ENCODE peak calls at places on chromosomes 1 and 21, in five cellular contexts. I, F, O, S and G are unnamed samples.

GRCh38 chr21:33123396-33124120 is 53.6 kb downstream of the OLIG1 start:
- DNase-seq in S (no peak), F (no peak), O (no peak), I (peak), G (no peak)

GRCh38 chr1:46183926-46184557 is 7.8 kb upstream of the P3R3URF start:
- DNase-seq in O (no peak), I (no peak), S (no peak), F (no peak), G (no peak)

GRCh38 chr1:92711473-92712165 is 73.3 kb downstream of the EVI5 start:
- DNase-seq in I (peak), F (no peak), O (no peak), S (no peak), G (no peak)

GRCh38 chr1:119758584-119758983 is 10.1 kb downstream of the HMGCS2 start:
- DNase-seq in F (no peak), I (no peak), S (no peak), O (no peak), G (no peak)

GRCh38 chr1:106956721-106957120 is 99.8 kb upstream of the PRMT6 start:
- DNase-seq in F (no peak), I (no peak), O (no peak), S (no peak), G (no peak)

GRCh38 chr1:2862441-2863148 is 61.1 kb upstream of the TTC34 start:
- DNase-seq in I (no peak), F (no peak), S (no peak), O (no peak), G (no peak)

GRCh38 chr1:47696911-47697441 is 259.1 kb downstream of the FOXD2 start:
- DNase-seq in S (no peak), I (peak), O (no peak), F (no peak), G (no peak)

GRCh38 chr1:76330993-76331603 is 256.6 kb downstream of the ST6GALNAC3 start:
- DNase-seq in O (peak), S (no peak), I (peak), F (peak), G (peak)

GRCh38 chr1:197467881-197468280 is 199.8 kb downstream of the CRB1 start:
- DNase-seq in F (no peak), S (no peak), O (no peak), I (no peak), G (no peak)

GRCh38 chr1:51421961-51422360 is 91.6 kb upstream of the TTC39A start:
- DNase-seq in O (peak), I (peak), S (no peak), F (peak), G (peak)

GRCh38 chr1:26799479-26800133 is 11.9 kb downstream of the PIGV start:
- DNase-seq in O (peak), S (no peak), F (peak), I (no peak), G (no peak)

GRCh38 chr1:8598060-8598724 is 219.2 kb downstream of the RERE start:
- DNase-seq in S (no peak), I (peak), O (no peak), F (peak), G (peak)

GRCh38 chr1:8598783-8599182 is 218.7 kb downstream of the RERE start:
- DNase-seq in O (no peak), I (no peak), S (no peak), F (peak), G (peak)

GRCh38 chr1:8595332-8595731 is 222.1 kb downstream of the RERE start:
- DNase-seq in O (no peak), I (no peak), F (no peak), S (no peak), G (no peak)

GRCh38 chr1:8597455-8597854 is 220.0 kb downstream of the RERE start:
- DNase-seq in O (no peak), I (no peak), S (no peak), F (peak), G (no peak)

GRCh38 chr1:8595919-8596318 is 221.5 kb downstream of the RERE start:
- DNase-seq in I (no peak), O (no peak), S (peak), F (no peak), G (no peak)
- TF ChIP-seq FOXM1 in I (no peak), O (no peak), S (no peak), F (no peak), G (no peak)

GRCh38 chr21:15159382-15160020 is 94.7 kb upstream of the NRIP1 start:
- DNase-seq in S (no peak), I (no peak), F (no peak), O (no peak), G (no peak)

GRCh38 chr21:15170614-15171013 is 105.8 kb upstream of the NRIP1 start:
- DNase-seq in O (no peak), F (no peak), S (no peak), I (no peak), G (no peak)

GRCh38 chr21:15160136-15160535 is 95.3 kb upstream of the NRIP1 start:
- DNase-seq in S (no peak), O (no peak), I (no peak), F (no peak), G (no peak)

DNA sequence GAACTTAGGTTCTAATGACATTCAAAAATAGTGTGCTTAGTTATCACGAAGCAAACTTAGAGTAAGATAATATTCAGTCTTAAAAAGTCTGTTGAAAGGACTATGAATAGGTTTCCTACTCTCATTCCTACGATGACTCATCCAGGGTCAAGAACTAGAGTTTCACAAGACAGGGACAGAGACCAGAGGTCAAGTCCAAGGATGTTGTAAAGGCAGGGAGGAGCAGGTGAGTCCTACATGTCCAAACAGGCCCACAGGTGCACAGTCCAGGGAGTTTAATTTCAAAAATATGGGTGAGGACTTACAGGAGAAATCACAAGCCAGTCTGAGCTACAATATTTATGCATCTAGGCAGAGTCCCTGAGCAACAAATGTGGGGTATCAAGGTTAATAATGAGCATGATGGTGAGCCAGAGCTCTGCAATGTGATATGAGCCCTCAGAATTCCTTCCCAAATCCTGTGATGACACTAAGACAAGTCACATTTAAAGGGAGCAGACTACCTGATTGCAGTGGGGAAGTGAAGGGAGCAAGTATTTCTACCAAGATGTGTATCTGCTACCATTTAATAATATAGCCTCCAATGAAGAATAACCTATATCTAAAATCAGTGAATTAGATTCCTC is 100.0 kb upstream of the NRIP1 start:
- DNase-seq in S (no peak), F (no peak), O (no peak), I (peak), G (no peak)
- TF ChIP-seq FOXM1 in S (no peak), F (no peak), O (no peak), I (no peak), G (no peak)

DNA sequence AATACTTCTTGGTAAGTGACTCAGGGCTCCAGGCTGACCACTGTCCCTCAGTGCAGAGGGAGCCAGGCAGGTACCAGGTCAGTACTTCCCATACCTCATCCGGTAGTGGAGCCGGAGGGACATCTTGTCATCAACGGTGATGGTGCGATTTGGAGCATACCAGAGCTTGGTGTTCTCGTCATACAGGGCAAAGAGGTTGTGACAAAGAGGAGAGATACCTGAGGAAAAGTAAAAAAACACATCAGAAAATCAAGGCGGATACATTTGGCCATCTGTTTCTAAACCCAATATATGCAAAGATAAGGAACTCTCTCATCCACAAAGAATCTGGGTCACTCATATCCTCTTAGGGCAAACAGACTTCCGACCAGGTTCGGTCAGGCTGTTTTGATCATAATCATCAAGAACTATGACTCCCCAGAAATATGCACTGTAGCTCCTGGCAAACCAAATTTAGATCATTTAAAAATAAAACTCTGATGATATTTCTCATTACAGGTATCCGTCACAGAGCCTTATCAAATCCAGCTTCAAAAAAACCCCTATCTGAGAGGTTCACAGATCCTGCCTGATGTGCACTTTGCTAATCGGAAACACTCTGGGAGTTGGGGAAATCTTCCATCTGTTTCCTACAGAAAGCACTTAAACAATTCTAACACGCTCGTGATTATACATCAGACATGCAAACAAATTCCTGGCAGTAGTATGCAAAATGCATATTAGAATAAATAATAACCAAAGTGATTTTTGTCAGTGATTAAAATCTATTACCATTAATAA is 87.2 kb downstream of the JAK1 start:
- DNase-seq in O (no peak), S (no peak), I (no peak), F (peak), G (no peak)
- TF ChIP-seq FOXM1 in O (no peak), S (no peak), I (no peak), F (no peak), G (no peak)

GRCh38 chr1:28737245-28738137 is 751 bp downstream of the YTHDF2 start:
- DNase-seq in O (peak), F (peak), I (peak), S (no peak), G (peak)
- TF ChIP-seq FOXM1 in O (no peak), F (no peak), I (no peak), S (no peak), G (no peak)

GRCh38 chr1:245583081-245583480 is 428.3 kb downstream of the KIF26B start:
- DNase-seq in F (no peak), O (no peak), I (no peak), S (no peak), G (no peak)

GRCh38 chr1:245588250-245588649 is 433.5 kb downstream of the KIF26B start:
- DNase-seq in O (no peak), I (no peak), F (peak), S (no peak), G (no peak)

GRCh38 chr1:245583575-245584330 is 429.0 kb downstream of the KIF26B start:
- DNase-seq in S (no peak), O (no peak), F (peak), I (no peak), G (no peak)

GRCh38 chr1:245587435-245588105 is 432.8 kb downstream of the KIF26B start:
- DNase-seq in I (no peak), F (peak), O (no peak), S (no peak), G (no peak)

GRCh38 chr1:245585252-245585959 is 430.6 kb downstream of the KIF26B start:
- DNase-seq in I (no peak), O (no peak), S (no peak), F (peak), G (peak)
- TF ChIP-seq FOXM1 in I (no peak), O (no peak), S (no peak), F (no peak), G (no peak)

DNA sequence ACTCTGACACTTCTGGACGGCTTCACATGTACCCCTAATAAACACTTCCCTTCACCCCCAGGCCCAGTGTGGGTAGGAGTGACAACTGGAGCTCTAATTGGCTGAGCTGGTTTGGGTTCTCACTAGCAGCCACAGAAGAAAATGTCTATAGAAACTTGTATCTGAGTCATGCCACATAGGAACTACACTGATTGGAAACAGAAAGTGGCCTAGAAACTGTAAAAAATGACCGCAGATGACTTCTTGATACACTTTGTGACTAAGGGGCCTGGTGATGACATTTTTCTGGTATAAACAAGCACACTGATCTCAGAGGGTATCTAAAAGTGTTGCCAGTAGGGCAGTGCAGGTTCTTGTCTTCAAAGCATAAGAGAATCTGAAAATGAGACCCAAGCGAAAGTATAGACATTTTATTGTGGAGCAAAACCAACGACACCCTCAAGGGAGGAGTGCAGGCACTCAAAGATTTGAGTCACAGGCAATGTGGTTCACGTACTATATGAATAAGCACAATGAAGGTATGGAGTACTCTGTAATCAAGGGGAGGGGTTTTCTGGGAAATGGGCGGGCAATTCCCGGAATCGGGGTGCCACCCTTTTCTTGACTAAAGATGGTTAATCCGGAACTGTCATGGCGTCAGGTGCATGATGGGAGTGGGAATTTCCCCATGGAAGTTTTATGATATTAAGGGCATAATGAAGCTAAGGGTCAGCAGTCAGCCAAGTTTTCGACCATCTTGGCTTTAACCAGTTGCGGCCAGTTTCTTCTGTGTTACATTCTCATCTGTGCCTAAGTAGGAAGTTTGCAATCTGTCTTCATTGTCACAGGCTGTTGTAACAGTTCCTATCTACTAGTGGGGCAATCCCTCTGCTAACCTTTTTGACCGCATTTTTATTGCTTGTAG is at the start of gene AIM2:
- DNase-seq in O (peak), F (no peak), I (no peak), S (peak), G (no peak)
- TF ChIP-seq FOXM1 in O (no peak), F (no peak), I (no peak), S (peak), G (no peak)